ENCODE peak calls at places on chromosomes 4 and X, in seven cellular contexts. G is CD8-positive, alpha-beta T cell; Y is CD4-positive, alpha-beta memory T cell; X is body of pancreas; U is right lobe of liver; A is left lung; J is upper lobe of left lung. K is an unnamed sample.

GRCh38 chr4:112449708-112450107 is 66.3 kb downstream of the NEUROG2 start:
- DNase-seq in U (no peak), X (no peak), A (no peak), J (peak; percentile 15), G (no peak), Y (no peak), K (no peak)

GRCh38 chrX:154729439-154729838 is 21.4 kb downstream of the GAB3 start:
- DNase-seq in Y (no peak), X (no peak), G (no peak), J (no peak), U (no peak), A (no peak), K (no peak)

GRCh38 chr4:132227349-132228165 is 921.5 kb upstream of the PCDH10 start:
- DNase-seq in G (no peak), Y (no peak), J (no peak), A (no peak), X (peak; percentile 57), U (peak; percentile 47), K (no peak)

GRCh38 chrX:16075087-16075486 is 48.3 kb upstream of the GRPR start:
- DNase-seq in A (no peak), J (no peak), U (no peak), Y (no peak), G (no peak), X (no peak), K (no peak)

GRCh38 chrX:150897371-150898319 is 823 bp downstream of the CD99L2 start:
- DNase-seq in X (peak; percentile 20), U (no peak), G (peak; percentile 54), J (no peak), A (no peak), Y (peak; percentile 30), K (peak; percentile 5)

GRCh38 chrX:132956421-132957210 is 1.8 kb downstream of the HS6ST2 start:
- DNase-seq in A (no peak), G (no peak), X (peak; percentile 14), U (no peak), J (peak; percentile 70), Y (no peak), K (no peak)

GRCh38 chr4:173490817-173491518 is 39.1 kb downstream of the HAND2 start:
- DNase-seq in U (no peak), G (no peak), X (no peak), Y (no peak), A (no peak), J (no peak), K (no peak)

GRCh38 chr4:189825466-189825865 is 115.2 kb upstream of the FRG1 start:
- DNase-seq in G (no peak), A (no peak), Y (no peak), U (no peak), X (no peak), J (no peak), K (no peak)

GRCh38 chr4:105150511-105150910 is 3.8 kb downstream of the TET2 start:
- DNase-seq in G (no peak), A (no peak), U (no peak), Y (no peak), X (no peak), J (no peak), K (no peak)

GRCh38 chr4:146654976-146655761 is 16.5 kb downstream of the POU4F2 start:
- DNase-seq in U (no peak), J (peak; percentile 86), G (no peak), A (no peak), Y (no peak), X (peak; percentile 15), K (no peak)

GRCh38 chr4:123505457-123506310 is 109.1 kb downstream of the SPRY1 start:
- DNase-seq in X (peak; percentile 57), J (peak; percentile 91), Y (no peak), U (peak; percentile 62), G (peak; percentile 54), A (peak; percentile 59), K (no peak)

GRCh38 chr4:26916195-26916594 is 55.6 kb downstream of the STIM2 start:
- DNase-seq in Y (no peak), J (no peak), A (no peak), U (no peak), G (no peak), X (no peak), K (no peak)

GRCh38 chr4:127685292-127685691 is 44.9 kb upstream of the SLC25A31 start:
- DNase-seq in A (no peak), Y (no peak), G (no peak), X (no peak), J (no peak), U (no peak), K (no peak)

GRCh38 chr4:109816894-109817293 is 1.3 kb downstream of the GAR1 start:
- DNase-seq in Y (no peak), J (no peak), U (no peak), G (no peak), A (no peak), X (no peak), K (no peak)

GRCh38 chrX:146435472-146435871 is 374.1 kb upstream of the CXorf51B start:
- DNase-seq in A (no peak), G (no peak), Y (no peak), J (no peak), X (no peak), U (no peak), K (no peak)

DNA sequence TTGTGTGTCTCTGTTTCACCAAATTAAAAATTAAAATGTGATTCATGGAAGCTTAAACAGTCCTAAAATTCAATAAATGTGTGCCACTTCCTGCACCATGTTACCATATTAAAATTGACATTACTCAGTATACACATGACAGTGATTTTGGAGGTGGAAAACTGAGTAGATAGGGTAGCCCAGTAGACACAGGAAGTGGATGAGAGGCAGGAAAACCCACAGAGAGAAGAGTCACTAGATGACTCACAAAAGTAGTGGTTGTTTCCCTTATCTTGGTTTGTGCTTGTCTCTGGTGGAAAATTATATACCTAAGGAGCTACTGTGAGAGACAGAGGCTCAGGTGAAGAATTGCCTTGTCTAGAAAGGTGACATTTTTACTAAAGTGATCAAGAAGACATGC is 375.8 kb upstream of the CXorf51B start:
- DNase-seq in U (no peak), J (no peak), X (no peak), A (no peak), G (no peak), Y (no peak), K (no peak)
- H3K9me3 ChIP-seq in U (no peaks in the 10 kb centered on the region), J (no peaks in the 10 kb centered on the region), X (no peaks in the 10 kb centered on the region), A (no peaks in the 10 kb centered on the region), G (no peaks in the 10 kb centered on the region), Y (no peaks in the 10 kb centered on the region), K (no peaks in the 10 kb centered on the region)

GRCh38 chr4:628821-629635 is 3.7 kb downstream of the PDE6B start:
- DNase-seq in A (no peak), J (peak; percentile 67), Y (no peak), G (no peak), X (no peak), U (peak; percentile 38), K (no peak)

GRCh38 chr4:627347-627746 is 2.0 kb downstream of the PDE6B start:
- DNase-seq in X (no peak), G (no peak), U (peak; percentile 15), A (no peak), Y (no peak), J (no peak), K (no peak)

GRCh38 chr4:626201-627091 is 1.1 kb downstream of the PDE6B start:
- DNase-seq in U (peak; percentile 31), J (peak; percentile 40), X (no peak), A (no peak), Y (no peak), G (no peak), K (no peak)

GRCh38 chr4:628346-628745 is 3.0 kb downstream of the PDE6B start:
- DNase-seq in G (no peak), U (peak; percentile 33), Y (no peak), X (no peak), A (no peak), J (peak; percentile 75), K (no peak)

DNA sequence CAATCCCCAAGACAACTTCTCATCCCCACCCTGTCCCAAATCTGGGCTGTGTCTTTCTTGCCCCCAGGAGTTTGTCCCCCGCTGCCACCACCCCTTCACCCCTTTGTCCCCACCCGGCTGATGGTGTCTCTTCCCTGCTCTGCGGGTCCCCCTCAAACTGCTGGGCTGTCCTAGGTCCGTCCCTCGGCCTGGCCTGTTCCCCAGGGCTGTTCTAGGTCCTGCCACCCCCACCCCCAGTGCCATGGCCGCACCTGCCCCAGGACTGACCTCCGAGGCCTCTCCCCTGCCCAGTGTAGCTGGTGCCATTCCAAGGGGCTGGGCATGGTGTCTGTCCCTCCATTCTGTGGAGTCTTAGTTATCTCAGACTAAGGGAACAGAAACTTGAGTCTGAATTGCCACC is 2.4 kb downstream of the PDE6B start:
- DNase-seq in G (no peak), A (no peak), J (peak; percentile 54), Y (no peak), U (peak; percentile 17), X (no peak), K (no peak)
- H3K9me3 ChIP-seq in G (no peaks in the 10 kb centered on the region), A (no peaks in the 10 kb centered on the region), J (no peaks in the 10 kb centered on the region), Y (no peaks in the 10 kb centered on the region), U (no peaks in the 10 kb centered on the region), X (no peaks in the 10 kb centered on the region), K (no peaks in the 10 kb centered on the region)

GRCh38 chr4:175412161-175412560 is 399.9 kb downstream of the GPM6A start:
- DNase-seq in U (peak; percentile 9), G (no peak), Y (no peak), J (no peak), X (no peak), A (no peak), K (no peak)
- H3K9me3 ChIP-seq in U (no peaks in the 10 kb centered on the region), G (no peaks in the 10 kb centered on the region), Y (no peaks in the 10 kb centered on the region), J (peaks cover 9% of the 10 kb centered on the region), X (no peaks in the 10 kb centered on the region), A (no peaks in the 10 kb centered on the region), K (peaks cover 3% of the 10 kb centered on the region)

GRCh38 chr4:29704059-29704458 is 1016.1 kb upstream of the PCDH7 start:
- DNase-seq in J (no peak), X (no peak), U (no peak), G (no peak), A (no peak), Y (no peak), K (no peak)

GRCh38 chr4:29710519-29710918 is 1009.6 kb upstream of the PCDH7 start:
- DNase-seq in X (no peak), A (no peak), Y (no peak), J (no peak), G (no peak), U (no peak), K (no peak)

GRCh38 chr4:29711226-29711625 is 1008.9 kb upstream of the PCDH7 start:
- DNase-seq in A (no peak), G (no peak), J (no peak), U (no peak), X (no peak), Y (no peak), K (no peak)

GRCh38 chr4:29708473-29708872 is 1011.7 kb upstream of the PCDH7 start:
- DNase-seq in X (no peak), A (no peak), G (no peak), Y (no peak), U (no peak), J (no peak), K (no peak)
- H3K9me3 ChIP-seq in X (no peaks in the 10 kb centered on the region), A (no peaks in the 10 kb centered on the region), G (no peaks in the 10 kb centered on the region), Y (no peaks in the 10 kb centered on the region), U (peaks cover 3% of the 10 kb centered on the region), J (no peaks in the 10 kb centered on the region), K (no peaks in the 10 kb centered on the region)

GRCh38 chrX:69993494-69993893 is 56.2 kb downstream of the AWAT2 start:
- DNase-seq in U (no peak), Y (no peak), G (no peak), A (no peak), X (no peak), J (no peak), K (no peak)
- H3K9me3 ChIP-seq in U (no peaks in the 10 kb centered on the region), Y (no peaks in the 10 kb centered on the region), G (no peaks in the 10 kb centered on the region), A (no peaks in the 10 kb centered on the region), X (no peaks in the 10 kb centered on the region), J (no peaks in the 10 kb centered on the region), K (no peaks in the 10 kb centered on the region)

GRCh38 chrX:10237255-10237654 is 80.5 kb downstream of the CLCN4 start:
- DNase-seq in Y (no peak), X (no peak), G (no peak), U (no peak), J (no peak), A (no peak), K (no peak)
- H3K9me3 ChIP-seq in Y (no peaks in the 10 kb centered on the region), X (no peaks in the 10 kb centered on the region), G (no peaks in the 10 kb centered on the region), U (no peaks in the 10 kb centered on the region), J (no peaks in the 10 kb centered on the region), A (no peaks in the 10 kb centered on the region), K (no peaks in the 10 kb centered on the region)

K was measured in T-helper 17 cell.